ENCODE peak calls at places on chromosomes 4 and X, in four cellular contexts. Y, J, W and Q are unnamed samples. For H3K4me1, the result is how much of the 10 kb centered on the place peaks cover.

GRCh38 chr4:1754336-1754735 is 33.0 kb downstream of the TACC3 start:
- DNase-seq in J (no peak), W (no peak), Y (no peak), Q (no peak)

GRCh38 chrX:39309721-39310152 is 508.5 kb downstream of the MID1IP1 start:
- DNase-seq in J (peak), W (no peak), Y (no peak), Q (no peak)

GRCh38 chr4:8472689-8473197 is 32.2 kb downstream of the TRMT44 start:
- DNase-seq in W (no peak), J (no peak), Y (peak), Q (no peak)

GRCh38 chr4:80495847-80496246 is 160.3 kb downstream of the CFAP299 start:
- DNase-seq in W (no peak), J (no peak), Y (no peak), Q (no peak)

GRCh38 chr4:118270492-118270891 is 82.3 kb downstream of the PRSS12 start:
- DNase-seq in J (peak), Y (no peak), W (no peak), Q (no peak)

GRCh38 chrX:39377171-39377570 is 575.9 kb downstream of the MID1IP1 start:
- DNase-seq in W (no peak), Y (no peak), J (no peak), Q (no peak)

GRCh38 chr4:139767168-139767567 is 101.5 kb downstream of the MGST2 start:
- DNase-seq in W (no peak), J (no peak), Y (no peak), Q (no peak)

GRCh38 chr4:120918092-120918491 is 4.4 kb downstream of the PRDM5 start:
- DNase-seq in W (no peak), J (no peak), Y (no peak), Q (no peak)

GRCh38 chr4:56132835-56133234 is 184.1 kb downstream of the CEP135 start:
- DNase-seq in W (no peak), Y (no peak), J (no peak), Q (no peak)

GRCh38 chr4:10082459-10083272 is 33.9 kb downstream of the WDR1 start:
- DNase-seq in Y (no peak), J (no peak), W (peak), Q (peak)

GRCh38 chr4:177047070-177047850 is 254.5 kb upstream of the VEGFC start:
- DNase-seq in J (peak), W (peak), Y (peak), Q (peak)

GRCh38 chrX:114532093-114532805 is 51.6 kb upstream of the HTR2C start:
- DNase-seq in W (no peak), Y (no peak), J (no peak), Q (no peak)

GRCh38 chr4:37073226-37073840 is 171.2 kb upstream of the NWD2 start:
- DNase-seq in J (no peak), Y (no peak), W (no peak), Q (no peak)

GRCh38 chrX:53280703-53281320 is 572 bp downstream of the IQSEC2 start:
- DNase-seq in Y (peak), W (no peak), J (no peak), Q (no peak)

GRCh38 chr4:164215113-164215741 is 538.7 kb upstream of the SMIM31 start:
- DNase-seq in W (no peak), J (no peak), Y (no peak), Q (no peak)

GRCh38 chr4:40046311-40046980 is 10.2 kb upstream of the N4BP2 start:
- DNase-seq in Y (peak), J (no peak), W (no peak), Q (peak)

GRCh38 chr4:30380404-30380998 is 339.7 kb upstream of the PCDH7 start:
- DNase-seq in Y (no peak), W (no peak), J (no peak), Q (peak)

GRCh38 chr4:170087163-170087700 is 2.5 kb downstream of the AADAT start:
- DNase-seq in Y (no peak), W (no peak), J (no peak), Q (no peak)

GRCh38 chr4:76199664-76200211 is 13.9 kb downstream of the SCARB2 start:
- DNase-seq in Y (peak), J (peak), W (no peak), Q (peak)
- H3K4me1 ChIP-seq in Y (half or more), J (under half), W (under half), Q (half or more)

GRCh38 chrX:46328133-46328532 is 217.1 kb downstream of the ZNF674 start:
- DNase-seq in J (no peak), W (no peak), Y (no peak), Q (no peak)

GRCh38 chrX:46324166-46324565 is 221.1 kb downstream of the ZNF674 start:
- DNase-seq in W (no peak), J (no peak), Y (no peak), Q (no peak)

GRCh38 chrX:46327229-46328081 is 217.8 kb downstream of the ZNF674 start:
- DNase-seq in W (no peak), J (no peak), Y (peak), Q (peak)

GRCh38 chrX:46326161-46326560 is 219.1 kb downstream of the ZNF674 start:
- DNase-seq in W (no peak), J (no peak), Y (no peak), Q (no peak)

DNA sequence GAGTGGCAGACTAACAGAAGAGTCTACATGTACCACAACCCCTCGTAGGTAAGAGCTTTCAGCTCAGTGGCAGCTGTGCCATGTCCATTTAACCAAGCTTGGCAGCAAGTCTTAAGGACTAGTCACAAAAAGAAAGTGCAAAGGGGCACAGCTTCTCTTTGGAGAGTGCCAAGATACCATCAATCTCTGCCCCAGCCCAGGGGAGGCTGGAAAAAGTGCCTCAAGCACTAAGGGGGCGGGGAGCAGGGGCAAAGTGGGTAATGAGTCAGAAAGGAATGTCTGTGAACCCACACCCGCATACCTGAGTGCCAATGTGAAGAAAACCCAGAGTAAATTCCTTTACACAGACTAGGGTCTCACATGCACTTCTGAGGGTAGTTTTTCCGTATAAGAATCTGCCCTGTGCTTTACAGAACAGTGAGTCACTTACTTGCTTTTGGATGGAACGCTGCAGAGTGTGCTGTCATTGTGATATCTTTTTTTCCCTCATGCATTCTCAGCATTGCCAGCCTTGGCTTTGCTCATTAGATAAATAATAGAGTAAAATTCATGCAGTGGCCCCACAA is 219.8 kb downstream of the ZNF674 start:
- DNase-seq in J (no peak), Y (peak), W (no peak), Q (no peak)
- H3K4me1 ChIP-seq in J (under half), Y (under half), W (under half), Q (under half)

GRCh38 chr4:143348233-143349077 is 11.8 kb downstream of the GAB1 start:
- DNase-seq in J (no peak), Y (no peak), W (no peak), Q (no peak)
- H3K4me1 ChIP-seq in J (under half), Y (under half), W (under half), Q (under half)

DNA sequence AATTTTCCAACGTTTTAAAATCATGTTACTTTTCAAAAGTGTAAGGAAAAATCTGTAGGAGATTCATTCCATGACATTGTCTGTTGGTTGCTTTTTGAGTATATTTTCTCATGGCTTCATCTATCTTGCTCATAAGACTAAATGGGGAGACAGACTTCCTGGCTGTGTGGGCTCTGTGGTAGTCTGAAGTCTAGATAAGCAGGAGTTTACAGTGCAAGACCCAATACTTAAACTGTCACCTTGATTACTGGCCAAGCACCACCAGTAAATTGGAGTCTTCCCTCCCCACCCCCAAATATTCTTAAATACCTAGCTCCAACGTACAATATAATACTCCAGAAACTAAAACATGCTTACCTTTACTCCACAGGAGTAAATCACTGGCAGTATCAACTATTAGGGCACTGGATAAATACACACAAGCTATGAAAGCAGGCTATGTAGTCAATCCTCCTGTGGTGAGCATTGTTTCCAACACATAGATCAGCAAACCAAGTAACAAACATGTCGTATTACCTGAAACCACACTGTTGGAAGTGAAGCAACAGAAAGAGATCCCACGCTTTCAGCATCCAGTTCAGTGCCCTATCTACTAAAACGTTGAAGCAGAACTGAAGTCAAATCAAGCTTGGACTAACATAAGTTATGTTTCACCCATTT is 6.2 kb downstream of the HNRNPD start:
- DNase-seq in W (no peak), Y (no peak), J (no peak), Q (no peak)
- H3K4me1 ChIP-seq in W (under half), Y (half or more), J (half or more), Q (half or more)

GRCh38 chr4:76589402-76589801 is 154.4 kb downstream of the SHROOM3 start:
- DNase-seq in W (no peak), J (no peak), Y (peak), Q (no peak)

GRCh38 chr4:76590847-76591281 is 155.8 kb downstream of the SHROOM3 start:
- DNase-seq in W (no peak), J (no peak), Y (no peak), Q (no peak)

GRCh38 chr4:76589872-76590846 is 155.1 kb downstream of the SHROOM3 start:
- DNase-seq in W (peak), Y (peak), J (no peak), Q (peak)

GRCh38 chr4:76585897-76586360 is 150.9 kb downstream of the SHROOM3 start:
- DNase-seq in Y (peak), J (peak), W (peak), Q (peak)

GRCh38 chr4:76588268-76588667 is 153.2 kb downstream of the SHROOM3 start:
- DNase-seq in W (no peak), J (no peak), Y (no peak), Q (no peak)
- H3K4me1 ChIP-seq in W (under half), J (under half), Y (under half), Q (under half)

GRCh38 chrX:71906133-71906532 is 4.5 kb upstream of the NHSL2 start:
- DNase-seq in J (no peak), W (no peak), Y (no peak), Q (no peak)
- H3K4me1 ChIP-seq in J (under half), W (under half), Y (under half), Q (under half)

DNA sequence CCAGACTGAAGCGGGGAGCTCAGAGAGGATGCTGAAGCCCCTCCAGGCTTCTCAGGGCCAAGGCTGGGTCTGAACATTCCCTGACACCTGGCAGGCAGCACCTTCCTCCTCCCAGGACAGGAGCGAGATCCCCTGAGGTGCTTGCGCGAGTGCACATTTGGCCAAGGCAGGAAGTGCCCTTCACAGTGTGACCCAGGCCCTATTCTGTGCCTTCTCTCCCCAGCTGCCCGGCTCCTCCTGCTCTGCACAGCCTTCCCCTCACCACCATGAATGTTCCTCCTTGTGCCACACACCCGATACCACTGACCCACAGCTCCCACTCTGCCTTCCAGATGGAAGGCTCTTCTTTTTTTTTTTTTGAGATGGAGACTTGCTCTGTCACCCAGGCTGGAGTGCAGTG is 17.1 kb upstream of the PSAPL1 start:
- DNase-seq in W (no peak), J (no peak), Y (no peak), Q (no peak)
- H3K4me1 ChIP-seq in W (under half), J (under half), Y (under half), Q (under half)